ENCODE peak calls at places on chromosomes 12 and 14, in four cellular contexts. M is nephron progenitor cell, F is pancreas, N is posterior vena cava. I is an unnamed sample.

GRCh38 chr14:65346895-65347294 is 65.6 kb upstream of the FUT8 start:
- DNase-seq in N (peak; percentile 81), M (no peak), F (no peak), I (no peak)

GRCh38 chr12:103817791-103818190 is 23.2 kb downstream of the NT5DC3 start:
- DNase-seq in N (no peak), M (no peak), F (no peak), I (no peak)

GRCh38 chr12:51421266-51421884 is 3.3 kb upstream of the SLC4A8 start:
- DNase-seq in N (no peak), F (peak; percentile 28), M (peak; percentile 61), I (no peak)

GRCh38 chr12:95358111-95359083 is 115.6 kb upstream of the METAP2 start:
- DNase-seq in M (no peak), N (no peak), F (no peak), I (no peak)

GRCh38 chr14:99995700-99996356 is 69.4 kb upstream of the EVL start:
- DNase-seq in N (no peak), M (peak; percentile 49), F (peak; percentile 57), I (peak; percentile 71)

GRCh38 chr12:128820723-128821432 is 2.9 kb downstream of the SLC15A4 start:
- DNase-seq in N (peak; percentile 84), F (no peak), M (no peak), I (peak; percentile 74)

GRCh38 chr12:2555487-2556082 is 239.2 kb upstream of the FKBP4 start:
- DNase-seq in F (no peak), N (no peak), M (no peak), I (no peak)

GRCh38 chr12:6914246-6914947 is at the start of gene ENO2:
- DNase-seq in N (peak; percentile 93), F (peak; percentile 63), M (peak; percentile 76), I (peak; percentile 94)

GRCh38 chr12:109487181-109488050 is 10.0 kb downstream of the UBE3B start:
- DNase-seq in F (no peak), M (no peak), N (peak; percentile 40), I (no peak)

GRCh38 chr14:105845725-105846309 is 319.4 kb downstream of the TMEM121 start:
- DNase-seq in N (no peak), M (no peak), F (no peak), I (no peak)

GRCh38 chr12:11894890-11895289 is 175.8 kb upstream of the BCL2L14 start:
- DNase-seq in F (no peak), N (no peak), M (no peak), I (no peak)

GRCh38 chr14:55609681-55610080 is 29.7 kb downstream of the KTN1 start:
- DNase-seq in N (no peak), M (no peak), F (no peak), I (no peak)

GRCh38 chr12:121858662-121859572 is at the start of gene HPD:
- DNase-seq in F (peak; percentile 67), N (peak; percentile 95), M (peak; percentile 52), I (peak; percentile 92)

GRCh38 chr14:100406505-100407131 is 83.5 kb downstream of the SLC25A47 start:
- DNase-seq in F (no peak), M (no peak), N (peak; percentile 58), I (no peak)

GRCh38 chr14:99155173-99155777 is 116.7 kb downstream of the BCL11B start:
- DNase-seq in M (no peak), N (no peak), F (no peak), I (peak; percentile 46)

GRCh38 chr12:116604151-116604550 is 45.0 kb downstream of the MAP1LC3B2 start:
- DNase-seq in M (no peak), N (no peak), F (no peak), I (no peak)

GRCh38 chr12:48903363-48903981 is 21.8 kb downstream of the FKBP11 start:
- DNase-seq in N (no peak), F (no peak), M (no peak), I (no peak)

GRCh38 chr14:76715102-76715926 is 46.0 kb upstream of the VASH1 start:
- DNase-seq in M (no peak), N (no peak), F (no peak), I (no peak)

GRCh38 chr12:67455236-67455635 is 186.1 kb downstream of the CAND1 start:
- DNase-seq in F (no peak), M (no peak), N (no peak), I (no peak)

GRCh38 chr12:121786441-121786825 is 7.1 kb downstream of the RHOF start:
- DNase-seq in N (no peak), F (peak; percentile 54), M (no peak), I (peak; percentile 77)

GRCh38 chr12:46379352-46379751 is 6.8 kb upstream of the SLC38A2 start:
- DNase-seq in F (no peak), N (no peak), M (no peak), I (no peak)

GRCh38 chr14:32075636-32076277 is 1.3 kb upstream of the ARHGAP5 start:
- DNase-seq in N (peak; percentile 87), F (peak; percentile 64), M (no peak), I (peak; percentile 84)

GRCh38 chr14:64758711-64759554 is 54.7 kb downstream of the PLEKHG3 start:
- DNase-seq in M (no peak), N (no peak), F (peak; percentile 67), I (no peak)

GRCh38 chr12:96892104-96892503 is 15.0 kb upstream of the NEDD1 start:
- DNase-seq in N (no peak), M (no peak), F (no peak), I (no peak)